ENCODE peak calls at places on chromosomes 13 and 19, in four cellular contexts. L is fibroblast of the aortic adventitia; N is stimulated activated naive CD8-positive, alpha-beta T cell treated with anti-CD3 and anti-CD28 coated beads, Interleukin-15, Interleukin-2, amounts not matched to agents 100 U/mL and 50 U/mL, for 24 hours; J is C1 segment of cervical spinal cord. H is an unnamed sample.
A peak's percentile ranks its signal among the peaks of the same experiment; 100 is the strongest.

GRCh38 chr19:19628499-19629134 is 597 bp upstream of the LPAR2 start:
- DNase-seq in N (peak; percentile 55), J (no peak), L (no peak), H (no peak)

GRCh38 chr13:97127842-97128241 is 94.3 kb upstream of the MBNL2 start:
- DNase-seq in L (no peak), J (no peak), N (no peak), H (no peak)

GRCh38 chr19:531009-531752 is 379 bp upstream of the CDC34 start:
- DNase-seq in N (peak; percentile 93), J (peak; percentile 75), L (peak; percentile 74), H (peak; percentile 100)

GRCh38 chr13:87669379-87669978 is 1.7 kb upstream of the SLITRK5 start:
- DNase-seq in J (no peak), L (peak; percentile 6), N (no peak), H (no peak)

GRCh38 chr19:53158119-53158656 is 665 bp downstream of the ZNF347 start:
- DNase-seq in N (peak; percentile 48), L (peak; percentile 27), J (peak; percentile 2), H (peak; percentile 50)

GRCh38 chr19:14383898-14384669 is 2.8 kb downstream of the ADGRE5 start:
- DNase-seq in J (peak; percentile 23), N (peak; percentile 78), L (peak; percentile 44), H (peak; percentile 86)

GRCh38 chr13:73984949-73985691 is 149.1 kb downstream of the KLF12 start:
- DNase-seq in L (no peak), N (peak; percentile 69), J (no peak), H (no peak)

GRCh38 chr13:72693832-72694231 is 33.6 kb downstream of the MZT1 start:
- DNase-seq in J (no peak), L (no peak), N (no peak), H (no peak)

GRCh38 chr19:44644391-44645016 is 794 bp downstream of the PVR start:
- DNase-seq in N (peak; percentile 22), L (peak; percentile 44), J (no peak), H (no peak)

GRCh38 chr19:44142014-44142523 is 715 bp downstream of the ZNF234 start:
- DNase-seq in L (peak; percentile 49), N (peak; percentile 15), J (no peak), H (peak; percentile 32)

GRCh38 chr13:106361621-106362020 is 173.8 kb downstream of the EFNB2 start:
- DNase-seq in J (no peak), N (no peak), L (peak; percentile 63), H (no peak)